ENCODE peak calls at places on chromosomes 13 and 19, in four cellular contexts. A is mammary epithelial cell, N is body of pancreas, V is brain microvascular endothelial cell. I is an unnamed sample.

GRCh38 chr19:29485293-29485692 is 40.5 kb upstream of the VSTM2B start:
- DNase-seq in A (no peak), N (no peak), V (no peak), I (no peak)

GRCh38 chr13:113742445-113743120 is 16.4 kb upstream of the TMEM255B start:
- DNase-seq in A (no peak), N (no peak), V (no peak), I (no peak)

GRCh38 chr19:6216996-6217751 is 62.6 kb downstream of the MLLT1 start:
- DNase-seq in A (no peak), N (no peak), V (peak; percentile 22), I (peak; percentile 87)

GRCh38 chr19:5365905-5366304 is 25.3 kb upstream of the PTPRS start:
- DNase-seq in A (no peak), N (no peak), V (no peak), I (no peak)

GRCh38 chr13:112355274-112355843 is 20.8 kb upstream of the SPACA7 start:
- DNase-seq in A (no peak), N (no peak), V (no peak), I (no peak)

GRCh38 chr13:50969691-50970090 is 60.1 kb downstream of the RNASEH2B start:
- DNase-seq in A (peak; percentile 16), N (no peak), V (peak; percentile 7), I (peak; percentile 34)

GRCh38 chr13:54934121-54934520 is 1905.5 kb downstream of the OLFM4 start:
- DNase-seq in A (no peak), N (no peak), V (no peak), I (no peak)

GRCh38 chr13:67200183-67200582 is 30.0 kb downstream of the PCDH9 start:
- DNase-seq in A (no peak), N (no peak), V (no peak), I (no peak)

GRCh38 chr13:100828226-100828625 is 153.6 kb upstream of the TMTC4 start:
- DNase-seq in A (no peak), N (no peak), V (no peak), I (peak; percentile 5)

GRCh38 chr13:21040120-21040834 is 21.1 kb downstream of the LATS2 start:
- DNase-seq in A (no peak), N (no peak), V (no peak), I (no peak)

GRCh38 chr19:32287811-32288227 is 57.6 kb upstream of the ZNF507 start:
- DNase-seq in A (peak; percentile 29), N (peak; percentile 64), V (peak; percentile 68), I (peak; percentile 70)

GRCh38 chr19:48400018-48400742 is 6.7 kb downstream of the GRIN2D start:
- DNase-seq in A (peak; percentile 51), N (no peak), V (peak; percentile 88), I (peak; percentile 58)

GRCh38 chr13:98494769-98495168 is 82.1 kb downstream of the STK24 start:
- DNase-seq in A (no peak), N (no peak), V (no peak), I (no peak)

GRCh38 chr19:44845612-44846454 is at the start of gene NECTIN2:
- DNase-seq in A (peak; percentile 96), N (peak; percentile 100), V (peak; percentile 98), I (peak; percentile 99)

GRCh38 chr19:3605361-3605760 is 1.3 kb downstream of the TBXA2R start:
- DNase-seq in A (no peak), N (no peak), V (no peak), I (no peak)

GRCh38 chr19:54158812-54159351 is 639 bp downstream of the LENG1 start:
- DNase-seq in A (peak; percentile 31), N (no peak), V (no peak), I (peak; percentile 33)

GRCh38 chr13:61029064-61029463 is 386.6 kb downstream of the PCDH20 start:
- DNase-seq in A (no peak), N (no peak), V (no peak), I (no peak)

GRCh38 chr13:54636231-54636630 is 1607.6 kb downstream of the OLFM4 start:
- DNase-seq in A (no peak), N (no peak), V (no peak), I (no peak)

GRCh38 chr19:40506099-40506498 is 39.3 kb downstream of the SPTBN4 start:
- DNase-seq in A (no peak), N (no peak), V (no peak), I (no peak)

GRCh38 chr19:33388231-33388816 is 14.8 kb downstream of the CEBPG start:
- DNase-seq in A (no peak), N (no peak), V (no peak), I (no peak)

GRCh38 chr13:78595819-78596700 is 7.3 kb downstream of the POU4F1 start:
- DNase-seq in A (no peak), N (no peak), V (no peak), I (peak; percentile 62)

GRCh38 chr13:23871616-23872220 is 17.5 kb downstream of the MIPEP start:
- DNase-seq in A (no peak), N (no peak), V (no peak), I (peak; percentile 55)

GRCh38 chr19:41871573-41872383 is 5.3 kb upstream of the CD79A start:
- DNase-seq in A (no peak), N (peak; percentile 43), V (no peak), I (peak; percentile 12)

GRCh38 chr13:104683789-104684188 is 1617.6 kb upstream of the SLC10A2 start:
- DNase-seq in A (no peak), N (no peak), V (no peak), I (no peak)

GRCh38 chr13:24985102-24985501 is 110.8 kb upstream of the PABPC3 start:
- DNase-seq in A (no peak), N (no peak), V (no peak), I (no peak)

GRCh38 chr13:90683711-90684131 is 663.8 kb upstream of the MIR17HG start:
- DNase-seq in A (no peak), N (no peak), V (no peak), I (no peak)

GRCh38 chr19:52520013-52520412 is 7.5 kb upstream of the ZNF808 start:
- DNase-seq in A (no peak), N (no peak), V (no peak), I (peak; percentile 38)

GRCh38 chr13:106525865-106526264 is 9.6 kb downstream of the EFNB2 start:
- DNase-seq in A (no peak), N (no peak), V (no peak), I (no peak)
- H3K27me3 ChIP-seq in A (no peaks in the 10 kb centered on the region), N (no peaks in the 10 kb centered on the region), V (no peaks in the 10 kb centered on the region), I (no peaks in the 10 kb centered on the region)

DNA sequence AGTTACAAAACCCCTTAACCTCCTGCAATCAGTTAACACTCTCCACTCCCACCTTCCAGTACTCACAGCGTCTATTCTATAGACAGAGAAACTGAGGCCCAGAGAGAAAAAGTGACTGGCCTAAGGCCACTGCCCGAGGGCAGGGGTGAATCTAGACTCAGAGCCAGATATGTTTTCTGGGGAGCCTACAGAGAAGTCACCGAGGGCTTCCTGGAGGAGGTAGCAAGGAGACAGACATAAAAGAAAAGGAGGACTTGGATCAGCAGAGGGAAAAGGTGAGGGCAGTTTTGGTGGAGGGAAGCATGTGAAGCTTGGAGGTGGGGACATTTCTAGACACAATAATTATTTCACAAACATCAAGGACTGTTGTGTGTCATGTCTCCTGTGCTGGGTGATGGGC is 1.6 kb upstream of the COMP start:
- DNase-seq in A (no peak), N (no peak), V (no peak), I (no peak)
- H3K27me3 ChIP-seq in A (peaks cover 30% of the 10 kb centered on the region), N (peaks cover 37% of the 10 kb centered on the region), V (peaks cover 65% of the 10 kb centered on the region), I (peaks cover 99% of the 10 kb centered on the region)

DNA sequence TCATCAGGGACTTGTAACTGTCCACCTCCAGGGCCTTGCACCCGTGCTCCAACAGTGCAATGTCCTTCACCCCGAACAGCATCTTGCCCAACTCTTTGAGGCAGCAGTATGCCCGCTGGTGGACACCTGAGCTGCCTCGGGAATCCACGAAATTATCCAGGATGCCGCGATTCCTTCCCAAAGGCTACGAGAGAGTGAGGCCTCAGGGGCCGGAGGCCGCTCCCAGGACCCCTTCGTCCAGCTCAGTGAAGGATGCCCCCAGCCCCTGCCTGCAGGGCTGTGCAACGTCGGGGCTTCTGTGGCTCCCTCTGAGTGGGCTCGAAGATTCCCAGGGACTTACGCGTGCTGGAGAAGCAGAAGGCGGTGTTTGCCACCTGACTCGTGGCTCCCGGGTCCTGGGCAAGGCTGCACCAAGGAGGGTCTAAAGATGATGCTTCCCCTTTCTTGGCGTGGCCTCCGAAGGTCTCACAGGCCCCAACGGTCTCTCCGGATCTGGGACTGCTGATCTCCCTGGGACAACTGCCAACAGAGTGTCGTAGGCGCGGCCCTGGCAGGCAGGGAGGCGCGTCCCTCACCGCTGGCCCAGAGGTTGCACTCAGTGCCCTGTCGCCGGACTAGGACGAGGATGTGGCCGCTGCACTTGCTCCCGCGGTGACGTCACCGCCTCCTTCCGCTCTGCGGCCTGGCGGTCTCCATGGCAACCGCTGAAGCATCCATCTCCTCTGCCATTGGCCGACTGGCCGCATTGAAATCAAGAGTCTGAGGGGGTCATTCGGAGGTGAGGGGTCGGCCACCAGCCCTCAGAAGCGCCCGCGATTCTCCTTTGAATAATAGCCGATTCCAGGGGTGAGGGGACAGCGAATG is at the start of gene PNMA8C:
- DNase-seq in A (no peak), N (peak; percentile 71), V (peak; percentile 57), I (peak; percentile 67)
- H3K27me3 ChIP-seq in A (no peaks in the 10 kb centered on the region), N (no peaks in the 10 kb centered on the region), V (peaks cover 2% of the 10 kb centered on the region), I (peaks cover 14% of the 10 kb centered on the region)

GRCh38 chr13:29422015-29422414 is 173.5 kb downstream of the SLC7A1 start:
- DNase-seq in A (no peak), N (no peak), V (no peak), I (no peak)
- H3K27me3 ChIP-seq in A (peaks cover under 1% of the 10 kb centered on the region), N (no peaks in the 10 kb centered on the region), V (peaks cover 8% of the 10 kb centered on the region), I (no peaks in the 10 kb centered on the region)

DNA sequence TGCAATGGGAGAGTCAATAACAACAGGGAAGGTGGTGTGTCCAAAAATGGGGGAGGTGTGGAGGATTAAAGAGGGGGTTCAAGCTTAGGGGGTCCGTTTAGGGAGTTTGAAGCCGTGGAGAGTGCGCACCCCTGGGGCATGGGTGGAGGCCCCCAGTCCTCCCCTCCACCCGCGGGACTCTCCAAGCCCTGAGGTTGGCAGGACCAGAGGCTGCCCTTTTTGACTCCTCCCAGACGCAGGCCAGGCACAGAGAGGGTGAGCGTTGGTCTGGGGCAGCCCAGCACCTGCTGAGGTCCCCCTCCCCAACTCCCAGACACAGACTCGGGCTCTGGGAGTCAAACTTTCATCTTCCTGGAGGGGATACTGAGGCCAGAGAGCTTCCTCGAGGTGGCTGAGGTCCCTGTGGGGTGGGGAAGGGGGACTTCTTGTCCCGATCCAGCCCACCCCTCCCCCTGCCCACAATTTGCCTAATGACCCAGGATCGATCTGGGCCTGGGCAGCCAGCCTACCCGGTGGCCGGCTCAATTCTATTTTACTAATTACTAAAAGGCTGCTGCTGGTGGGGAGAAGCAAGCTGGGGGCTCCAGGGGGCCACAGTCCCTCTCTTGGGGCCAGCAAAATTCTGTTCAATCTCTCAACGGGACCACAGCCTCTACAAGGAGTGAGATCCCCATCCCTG is 2.8 kb upstream of the ONECUT3 start:
- DNase-seq in A (no peak), N (no peak), V (no peak), I (no peak)
- H3K27me3 ChIP-seq in A (peaks cover 30% of the 10 kb centered on the region), N (peaks cover 65% of the 10 kb centered on the region), V (peaks cover 73% of the 10 kb centered on the region), I (peaks cover 98% of the 10 kb centered on the region)

DNA sequence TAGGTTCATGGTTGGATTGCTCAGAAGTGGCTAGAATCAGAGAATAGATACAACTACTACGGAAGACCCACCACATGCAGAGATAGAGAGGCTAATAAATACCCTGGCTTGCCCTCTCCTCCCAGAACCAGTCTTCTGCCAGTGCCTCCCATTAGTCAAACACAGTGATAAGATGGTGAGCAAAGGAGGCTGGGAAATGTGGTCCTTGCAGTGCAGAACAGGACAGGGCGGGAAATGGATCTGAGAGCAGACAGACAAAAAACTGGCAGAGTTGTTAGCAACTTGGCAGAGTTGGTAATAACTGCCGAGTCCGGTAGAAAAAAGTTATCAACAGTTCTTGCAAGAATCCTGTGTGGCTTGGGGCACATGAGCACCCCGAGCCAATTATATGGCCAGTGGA is 8.7 kb downstream of the KLK1 start:
- DNase-seq in A (no peak), N (peak; percentile 46), V (no peak), I (no peak)
- H3K27me3 ChIP-seq in A (no peaks in the 10 kb centered on the region), N (no peaks in the 10 kb centered on the region), V (peaks cover 10% of the 10 kb centered on the region), I (peaks cover 40% of the 10 kb centered on the region)